ENCODE peak calls at places on chromosome 18, in four cellular contexts. T, W, C and I are unnamed samples.

GRCh38 chr18:39799010-39799409 is 2156.0 kb upstream of the PIK3C3 start:
- DNase-seq in C (peak; percentile 2), W (no peak), T (no peak), I (no peak)

GRCh38 chr18:67600781-67601180 is 84.3 kb upstream of the DSEL start:
- DNase-seq in W (no peak), T (peak; percentile 19), C (no peak), I (no peak)

GRCh38 chr18:22422909-22423548 is 5.3 kb upstream of the CTAGE1 start:
- DNase-seq in T (peak; percentile 87), C (no peak), W (peak; percentile 69), I (no peak)

GRCh38 chr18:2846241-2846637 is 567 bp upstream of the EMILIN2 start:
- DNase-seq in T (peak; percentile 16), W (no peak), C (no peak), I (no peak)

GRCh38 chr18:12679183-12679786 is 21.4 kb upstream of the SPIRE1 start:
- DNase-seq in W (peak; percentile 73), T (peak; percentile 42), C (no peak), I (no peak)

GRCh38 chr18:38633333-38633732 is 1067.7 kb upstream of the CELF4 start:
- DNase-seq in C (no peak), T (no peak), W (no peak), I (no peak)

GRCh38 chr18:73563345-73563744 is 584.3 kb downstream of the FBXO15 start:
- DNase-seq in T (peak; percentile 77), W (no peak), C (no peak), I (no peak)

GRCh38 chr18:62828852-62829251 is 113.5 kb downstream of the PHLPP1 start:
- DNase-seq in C (no peak), W (no peak), T (peak; percentile 54), I (no peak)

GRCh38 chr18:45793295-45793965 is 32.0 kb upstream of the SIGLEC15 start:
- DNase-seq in T (peak; percentile 93), C (peak; percentile 66), W (no peak), I (no peak)

GRCh38 chr18:1914489-1914888 is 656.8 kb downstream of the METTL4 start:
- DNase-seq in C (peak; percentile 0), T (no peak), W (no peak), I (no peak)

GRCh38 chr18:61972389-61973264 is 79.8 kb upstream of the RNF152 start:
- DNase-seq in W (no peak), C (no peak), T (no peak), I (no peak)

GRCh38 chr18:12701161-12701560 is 1.4 kb downstream of the CEP76 start:
- DNase-seq in C (no peak), T (peak; percentile 14), W (no peak), I (no peak)

GRCh38 chr18:22865354-22866116 is 67.6 kb upstream of the RBBP8 start:
- DNase-seq in W (no peak), C (no peak), T (no peak), I (no peak)

GRCh38 chr18:62702259-62702658 is 13.1 kb upstream of the PHLPP1 start:
- DNase-seq in T (no peak), W (no peak), C (no peak), I (peak; percentile 62)

GRCh38 chr18:23857756-23858155 is 156.8 kb upstream of the TTC39C start:
- DNase-seq in C (no peak), T (peak; percentile 82), W (peak; percentile 87), I (no peak)

GRCh38 chr18:49835405-49835804 is 22.1 kb upstream of the ACAA2 start:
- DNase-seq in W (no peak), C (no peak), T (no peak), I (no peak)

GRCh38 chr18:62763101-62763521 is 47.8 kb downstream of the PHLPP1 start:
- DNase-seq in W (no peak), C (no peak), T (no peak), I (no peak)

GRCh38 chr18:41075212-41075611 is 879.8 kb upstream of the PIK3C3 start:
- DNase-seq in C (no peak), W (no peak), T (peak; percentile 94), I (no peak)

GRCh38 chr18:79697178-79697577 is 17.6 kb downstream of the CTDP1 start:
- DNase-seq in C (no peak), T (no peak), W (no peak), I (no peak)

GRCh38 chr18:64037812-64038414 is 68.0 kb downstream of the SERPINB8 start:
- DNase-seq in T (peak; percentile 11), C (peak; percentile 15), W (no peak), I (no peak)

GRCh38 chr18:64026350-64026749 is 56.5 kb downstream of the SERPINB8 start:
- DNase-seq in T (no peak), C (no peak), W (no peak), I (no peak)

GRCh38 chr18:64027931-64028695 is 58.2 kb downstream of the SERPINB8 start:
- DNase-seq in W (no peak), T (no peak), C (no peak), I (no peak)

GRCh38 chr18:64032312-64032711 is 62.4 kb downstream of the SERPINB8 start:
- DNase-seq in C (no peak), T (no peak), W (no peak), I (no peak)
- TF ChIP-seq CTCF in C (no peak), T (no peak), W (no peak), I (no peak)

DNA sequence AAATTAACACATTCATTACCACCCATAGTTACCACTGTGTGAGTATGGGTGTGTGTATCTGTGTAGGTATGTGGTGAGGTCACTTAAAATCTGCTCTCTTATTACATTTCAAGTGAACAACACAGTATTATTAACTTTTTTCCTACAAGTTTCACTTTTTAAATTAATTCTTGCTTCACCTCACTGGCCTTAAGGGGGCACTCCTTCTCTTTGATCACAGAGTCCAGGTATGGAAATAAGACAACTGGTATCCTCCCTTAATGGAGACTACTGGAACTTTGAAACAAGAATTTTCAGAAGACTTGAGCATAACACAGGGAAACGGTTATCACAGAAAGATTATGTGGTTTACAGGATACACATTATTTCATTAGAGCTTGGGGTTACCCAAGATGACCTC is 255.8 kb downstream of the ASXL3 start:
- DNase-seq in T (no peak), W (no peak), C (no peak), I (no peak)
- TF ChIP-seq CTCF in T (no peak), W (no peak), C (no peak), I (peak; percentile 16)

DNA sequence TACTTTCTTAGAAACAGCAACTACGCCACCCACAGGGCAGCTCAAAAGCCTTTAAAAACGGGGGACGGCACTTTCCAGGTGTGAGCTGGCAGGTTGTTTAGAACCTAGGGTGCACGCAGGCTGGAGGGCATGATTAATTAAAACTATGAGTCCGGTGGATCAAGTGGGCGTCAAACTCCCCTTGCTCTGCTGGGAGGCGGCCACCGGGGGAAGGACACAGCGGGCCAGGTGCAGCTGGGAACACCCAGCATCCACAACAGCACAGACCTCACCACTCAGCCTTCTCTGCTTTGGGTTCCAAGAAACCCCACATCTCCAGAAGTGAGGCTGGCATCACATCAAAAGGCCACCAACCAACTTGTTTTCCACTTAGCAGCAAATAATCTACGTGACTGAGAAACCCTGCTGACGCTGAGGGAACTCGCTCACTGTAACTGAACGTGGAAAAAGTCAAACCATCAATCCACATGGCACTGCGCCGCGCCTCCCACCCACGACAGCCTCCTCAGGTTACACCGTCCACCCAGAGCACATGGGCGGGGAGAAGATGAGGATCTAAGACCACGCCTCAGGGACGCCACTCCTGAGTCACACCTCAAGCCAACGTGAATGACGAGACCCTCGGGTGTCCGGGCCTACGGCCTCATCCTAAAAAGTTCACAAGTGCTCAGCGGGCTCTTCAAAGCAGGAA is 118.2 kb downstream of the ZNF516 start:
- DNase-seq in T (no peak), W (no peak), C (no peak), I (no peak)
- TF ChIP-seq CTCF in T (no peak), W (no peak), C (no peak), I (no peak)

GRCh38 chr18:55477537-55478300 is 110.3 kb downstream of the TCF4 start:
- DNase-seq in W (no peak), C (no peak), T (peak; percentile 52), I (no peak)
- TF ChIP-seq CTCF in W (no peak), C (no peak), T (no peak), I (no peak)